ENCODE peak calls at places on chromosomes 4 and X, in ten cellular contexts. One of them, this sample, is unnamed.

GRCh38 chrX:12771445-12772069 is 19.7 kb upstream of the PRPS2 start:
- DNase-seq in NAMALWA: peak
- DNase-seq in fibroblast of pulmonary artery: peak
- DNase-seq in KG1: peak
- DNase-seq in NT2/D1: no peak
- DNase-seq in psoas muscle: peak
- DNase-seq in anterior cingulate cortex: no peak
- DNase-seq in activated CD4-positive, CD25-positive, alpha-beta regulatory T cell: peak
- DNase-seq in stimulated activated CD4-positive, alpha-beta T cell treated with anti-CD3 and anti-CD28 coated beads, Interleukin-15, amount 100 ng/mL, for 24 hours: peak
- DNase-seq in GM20000: peak
- DNase-seq in this sample: no peak

GRCh38 chr4:173878701-173879100 is 348.7 kb upstream of the HAND2 start:
- DNase-seq in NAMALWA: no peak
- DNase-seq in fibroblast of pulmonary artery: peak
- DNase-seq in KG1: no peak
- DNase-seq in NT2/D1: no peak
- DNase-seq in psoas muscle: no peak
- DNase-seq in anterior cingulate cortex: no peak
- DNase-seq in activated CD4-positive, CD25-positive, alpha-beta regulatory T cell: no peak
- DNase-seq in stimulated activated CD4-positive, alpha-beta T cell treated with anti-CD3 and anti-CD28 coated beads, Interleukin-15, amount 100 ng/mL, for 24 hours: no peak
- DNase-seq in GM20000: no peak
- DNase-seq in this sample: no peak

GRCh38 chr4:73409978-73410588 is 6.0 kb downstream of the ALB start:
- DNase-seq in NAMALWA: no peak
- DNase-seq in fibroblast of pulmonary artery: no peak
- DNase-seq in KG1: no peak
- DNase-seq in NT2/D1: no peak
- DNase-seq in psoas muscle: no peak
- DNase-seq in anterior cingulate cortex: no peak
- DNase-seq in activated CD4-positive, CD25-positive, alpha-beta regulatory T cell: no peak
- DNase-seq in stimulated activated CD4-positive, alpha-beta T cell treated with anti-CD3 and anti-CD28 coated beads, Interleukin-15, amount 100 ng/mL, for 24 hours: no peak
- DNase-seq in GM20000: no peak
- DNase-seq in this sample: no peak

GRCh38 chr4:84418032-84418709 is 80.9 kb downstream of the NKX6-1 start:
- DNase-seq in NAMALWA: no peak
- DNase-seq in fibroblast of pulmonary artery: no peak
- DNase-seq in KG1: no peak
- DNase-seq in NT2/D1: no peak
- DNase-seq in psoas muscle: no peak
- DNase-seq in anterior cingulate cortex: no peak
- DNase-seq in activated CD4-positive, CD25-positive, alpha-beta regulatory T cell: no peak
- DNase-seq in stimulated activated CD4-positive, alpha-beta T cell treated with anti-CD3 and anti-CD28 coated beads, Interleukin-15, amount 100 ng/mL, for 24 hours: no peak
- DNase-seq in GM20000: no peak
- DNase-seq in this sample: no peak

GRCh38 chrX:22300130-22300529 is 27.4 kb downstream of the CBLL2 start:
- DNase-seq in NAMALWA: peak
- DNase-seq in fibroblast of pulmonary artery: peak
- DNase-seq in KG1: no peak
- DNase-seq in NT2/D1: no peak
- DNase-seq in psoas muscle: no peak
- DNase-seq in anterior cingulate cortex: no peak
- DNase-seq in activated CD4-positive, CD25-positive, alpha-beta regulatory T cell: no peak
- DNase-seq in stimulated activated CD4-positive, alpha-beta T cell treated with anti-CD3 and anti-CD28 coated beads, Interleukin-15, amount 100 ng/mL, for 24 hours: no peak
- DNase-seq in GM20000: no peak
- DNase-seq in this sample: no peak

GRCh38 chr4:142615324-142615665 is 230.8 kb downstream of the INPP4B start:
- DNase-seq in NAMALWA: no peak
- DNase-seq in fibroblast of pulmonary artery: peak
- DNase-seq in KG1: no peak
- DNase-seq in NT2/D1: no peak
- DNase-seq in psoas muscle: no peak
- DNase-seq in anterior cingulate cortex: no peak
- DNase-seq in activated CD4-positive, CD25-positive, alpha-beta regulatory T cell: no peak
- DNase-seq in stimulated activated CD4-positive, alpha-beta T cell treated with anti-CD3 and anti-CD28 coated beads, Interleukin-15, amount 100 ng/mL, for 24 hours: no peak
- DNase-seq in GM20000: no peak
- DNase-seq in this sample: no peak

GRCh38 chr4:78414116-78414515 is 137.5 kb upstream of the ANXA3 start:
- DNase-seq in NAMALWA: no peak
- DNase-seq in fibroblast of pulmonary artery: peak
- DNase-seq in KG1: peak
- DNase-seq in NT2/D1: no peak
- DNase-seq in psoas muscle: no peak
- DNase-seq in anterior cingulate cortex: no peak
- DNase-seq in activated CD4-positive, CD25-positive, alpha-beta regulatory T cell: no peak
- DNase-seq in stimulated activated CD4-positive, alpha-beta T cell treated with anti-CD3 and anti-CD28 coated beads, Interleukin-15, amount 100 ng/mL, for 24 hours: no peak
- DNase-seq in GM20000: no peak
- DNase-seq in this sample: no peak

GRCh38 chr4:149493492-149493891 is 322.2 kb downstream of the IQCM start:
- DNase-seq in NAMALWA: no peak
- DNase-seq in fibroblast of pulmonary artery: no peak
- DNase-seq in KG1: no peak
- DNase-seq in NT2/D1: peak
- DNase-seq in psoas muscle: no peak
- DNase-seq in anterior cingulate cortex: no peak
- DNase-seq in activated CD4-positive, CD25-positive, alpha-beta regulatory T cell: no peak
- DNase-seq in stimulated activated CD4-positive, alpha-beta T cell treated with anti-CD3 and anti-CD28 coated beads, Interleukin-15, amount 100 ng/mL, for 24 hours: no peak
- DNase-seq in GM20000: no peak
- DNase-seq in this sample: no peak

GRCh38 chr4:125123710-125124109 is 191.0 kb upstream of the FAT4 start:
- DNase-seq in NAMALWA: no peak
- DNase-seq in fibroblast of pulmonary artery: peak
- DNase-seq in KG1: no peak
- DNase-seq in NT2/D1: no peak
- DNase-seq in psoas muscle: no peak
- DNase-seq in anterior cingulate cortex: no peak
- DNase-seq in activated CD4-positive, CD25-positive, alpha-beta regulatory T cell: no peak
- DNase-seq in stimulated activated CD4-positive, alpha-beta T cell treated with anti-CD3 and anti-CD28 coated beads, Interleukin-15, amount 100 ng/mL, for 24 hours: no peak
- DNase-seq in GM20000: no peak
- DNase-seq in this sample: no peak

GRCh38 chr4:28313729-28314713 is 1453.4 kb downstream of the STIM2 start:
- DNase-seq in NAMALWA: no peak
- DNase-seq in fibroblast of pulmonary artery: no peak
- DNase-seq in KG1: no peak
- DNase-seq in NT2/D1: no peak
- DNase-seq in psoas muscle: no peak
- DNase-seq in anterior cingulate cortex: no peak
- DNase-seq in activated CD4-positive, CD25-positive, alpha-beta regulatory T cell: no peak
- DNase-seq in stimulated activated CD4-positive, alpha-beta T cell treated with anti-CD3 and anti-CD28 coated beads, Interleukin-15, amount 100 ng/mL, for 24 hours: no peak
- DNase-seq in GM20000: no peak
- DNase-seq in this sample: no peak

GRCh38 chr4:151717909-151718613 is 42.7 kb downstream of the GATB start:
- DNase-seq in NAMALWA: no peak
- DNase-seq in fibroblast of pulmonary artery: no peak
- DNase-seq in KG1: no peak
- DNase-seq in NT2/D1: no peak
- DNase-seq in psoas muscle: no peak
- DNase-seq in anterior cingulate cortex: no peak
- DNase-seq in activated CD4-positive, CD25-positive, alpha-beta regulatory T cell: no peak
- DNase-seq in stimulated activated CD4-positive, alpha-beta T cell treated with anti-CD3 and anti-CD28 coated beads, Interleukin-15, amount 100 ng/mL, for 24 hours: no peak
- DNase-seq in GM20000: peak
- DNase-seq in this sample: no peak

GRCh38 chr4:15702941-15703403 is at the start of gene BST1:
- DNase-seq in NAMALWA: no peak
- DNase-seq in fibroblast of pulmonary artery: peak
- DNase-seq in KG1: peak
- DNase-seq in NT2/D1: no peak
- DNase-seq in psoas muscle: peak
- DNase-seq in anterior cingulate cortex: no peak
- DNase-seq in activated CD4-positive, CD25-positive, alpha-beta regulatory T cell: peak
- DNase-seq in stimulated activated CD4-positive, alpha-beta T cell treated with anti-CD3 and anti-CD28 coated beads, Interleukin-15, amount 100 ng/mL, for 24 hours: peak
- DNase-seq in GM20000: peak
- DNase-seq in this sample: no peak

GRCh38 chr4:101229116-101229515 is 118.2 kb downstream of the PPP3CA start:
- DNase-seq in NAMALWA: no peak
- DNase-seq in fibroblast of pulmonary artery: peak
- DNase-seq in KG1: no peak
- DNase-seq in NT2/D1: no peak
- DNase-seq in psoas muscle: no peak
- DNase-seq in anterior cingulate cortex: no peak
- DNase-seq in activated CD4-positive, CD25-positive, alpha-beta regulatory T cell: no peak
- DNase-seq in stimulated activated CD4-positive, alpha-beta T cell treated with anti-CD3 and anti-CD28 coated beads, Interleukin-15, amount 100 ng/mL, for 24 hours: no peak
- DNase-seq in GM20000: no peak
- DNase-seq in this sample: no peak

GRCh38 chrX:34877451-34877850 is 65.1 kb upstream of the FAM47B start:
- DNase-seq in NAMALWA: no peak
- DNase-seq in fibroblast of pulmonary artery: peak
- DNase-seq in KG1: no peak
- DNase-seq in NT2/D1: no peak
- DNase-seq in psoas muscle: no peak
- DNase-seq in anterior cingulate cortex: no peak
- DNase-seq in activated CD4-positive, CD25-positive, alpha-beta regulatory T cell: no peak
- DNase-seq in stimulated activated CD4-positive, alpha-beta T cell treated with anti-CD3 and anti-CD28 coated beads, Interleukin-15, amount 100 ng/mL, for 24 hours: no peak
- DNase-seq in GM20000: no peak
- DNase-seq in this sample: no peak

GRCh38 chr4:119048446-119048845 is 87.2 kb upstream of the MYOZ2 start:
- DNase-seq in NAMALWA: no peak
- DNase-seq in fibroblast of pulmonary artery: no peak
- DNase-seq in KG1: no peak
- DNase-seq in NT2/D1: no peak
- DNase-seq in psoas muscle: no peak
- DNase-seq in anterior cingulate cortex: no peak
- DNase-seq in activated CD4-positive, CD25-positive, alpha-beta regulatory T cell: no peak
- DNase-seq in stimulated activated CD4-positive, alpha-beta T cell treated with anti-CD3 and anti-CD28 coated beads, Interleukin-15, amount 100 ng/mL, for 24 hours: no peak
- DNase-seq in GM20000: no peak
- DNase-seq in this sample: no peak

GRCh38 chr4:153655928-153656327 is 28.2 kb upstream of the TLR2 start:
- DNase-seq in NAMALWA: no peak
- DNase-seq in fibroblast of pulmonary artery: peak
- DNase-seq in KG1: no peak
- DNase-seq in NT2/D1: no peak
- DNase-seq in psoas muscle: peak
- DNase-seq in anterior cingulate cortex: no peak
- DNase-seq in activated CD4-positive, CD25-positive, alpha-beta regulatory T cell: no peak
- DNase-seq in stimulated activated CD4-positive, alpha-beta T cell treated with anti-CD3 and anti-CD28 coated beads, Interleukin-15, amount 100 ng/mL, for 24 hours: no peak
- DNase-seq in GM20000: no peak
- DNase-seq in this sample: peak

GRCh38 chr4:4334798-4335520 is 44.9 kb downstream of the ZBTB49 start:
- DNase-seq in NAMALWA: peak
- DNase-seq in fibroblast of pulmonary artery: peak
- DNase-seq in KG1: peak
- DNase-seq in NT2/D1: peak
- DNase-seq in psoas muscle: peak
- DNase-seq in anterior cingulate cortex: no peak
- DNase-seq in activated CD4-positive, CD25-positive, alpha-beta regulatory T cell: peak
- DNase-seq in stimulated activated CD4-positive, alpha-beta T cell treated with anti-CD3 and anti-CD28 coated beads, Interleukin-15, amount 100 ng/mL, for 24 hours: peak
- DNase-seq in GM20000: peak
- DNase-seq in this sample: no peak

GRCh38 chr4:61532324-61532723 is 332.2 kb downstream of the ADGRL3 start:
- DNase-seq in NAMALWA: no peak
- DNase-seq in fibroblast of pulmonary artery: peak
- DNase-seq in KG1: no peak
- DNase-seq in NT2/D1: no peak
- DNase-seq in psoas muscle: no peak
- DNase-seq in anterior cingulate cortex: no peak
- DNase-seq in activated CD4-positive, CD25-positive, alpha-beta regulatory T cell: no peak
- DNase-seq in stimulated activated CD4-positive, alpha-beta T cell treated with anti-CD3 and anti-CD28 coated beads, Interleukin-15, amount 100 ng/mL, for 24 hours: no peak
- DNase-seq in GM20000: no peak
- DNase-seq in this sample: no peak

GRCh38 chr4:150117094-150117493 is 38.8 kb downstream of the DCLK2 start:
- DNase-seq in NAMALWA: no peak
- DNase-seq in fibroblast of pulmonary artery: peak
- DNase-seq in KG1: no peak
- DNase-seq in NT2/D1: no peak
- DNase-seq in psoas muscle: no peak
- DNase-seq in anterior cingulate cortex: peak
- DNase-seq in activated CD4-positive, CD25-positive, alpha-beta regulatory T cell: no peak
- DNase-seq in stimulated activated CD4-positive, alpha-beta T cell treated with anti-CD3 and anti-CD28 coated beads, Interleukin-15, amount 100 ng/mL, for 24 hours: no peak
- DNase-seq in GM20000: no peak
- DNase-seq in this sample: no peak

GRCh38 chr4:48960988-48961635 is 25.0 kb upstream of the CWH43 start:
- DNase-seq in NAMALWA: peak
- DNase-seq in fibroblast of pulmonary artery: no peak
- DNase-seq in KG1: no peak
- DNase-seq in NT2/D1: no peak
- DNase-seq in psoas muscle: no peak
- DNase-seq in anterior cingulate cortex: no peak
- DNase-seq in activated CD4-positive, CD25-positive, alpha-beta regulatory T cell: no peak
- DNase-seq in stimulated activated CD4-positive, alpha-beta T cell treated with anti-CD3 and anti-CD28 coated beads, Interleukin-15, amount 100 ng/mL, for 24 hours: no peak
- DNase-seq in GM20000: no peak
- DNase-seq in this sample: no peak

GRCh38 chrX:79573760-79574159 is 206.6 kb upstream of the ITM2A start:
- DNase-seq in NAMALWA: no peak
- DNase-seq in fibroblast of pulmonary artery: no peak
- DNase-seq in KG1: no peak
- DNase-seq in NT2/D1: no peak
- DNase-seq in psoas muscle: no peak
- DNase-seq in anterior cingulate cortex: no peak
- DNase-seq in activated CD4-positive, CD25-positive, alpha-beta regulatory T cell: no peak
- DNase-seq in stimulated activated CD4-positive, alpha-beta T cell treated with anti-CD3 and anti-CD28 coated beads, Interleukin-15, amount 100 ng/mL, for 24 hours: no peak
- DNase-seq in GM20000: no peak
- DNase-seq in this sample: no peak

This sample was measured in GF-D8.